ENCODE peak calls at places on chromosomes 7 and 10, in seven cellular contexts. W is cerebellar cortex, B is NCI-H774, Q is B cell, J is AG08396, Y is pancreas, X is G401. E is an unnamed sample.

GRCh38 chr10:22420787-22421517 is 75.7 kb downstream of the SPAG6 start:
- DNase-seq in W (no peak), B (no peak), Q (no peak), J (no peak), Y (no peak), X (no peak), E (no peak)

GRCh38 chr7:116367171-116367813 is 132.2 kb upstream of the CAV2 start:
- DNase-seq in W (no peak), B (peak), Q (no peak), J (no peak), Y (no peak), X (no peak), E (no peak)

GRCh38 chr7:129247087-129247486 is 22.3 kb downstream of the AHCYL2 start:
- DNase-seq in W (no peak), B (no peak), Q (no peak), J (no peak), Y (no peak), X (no peak), E (no peak)

GRCh38 chr10:77833792-77834191 is 92.8 kb downstream of the DLG5 start:
- DNase-seq in W (no peak), B (no peak), Q (no peak), J (no peak), Y (no peak), X (no peak), E (no peak)

GRCh38 chr7:152537639-152538038 is 101.8 kb upstream of the KMT2C start:
- DNase-seq in W (no peak), B (no peak), Q (no peak), J (no peak), Y (no peak), X (no peak), E (no peak)

GRCh38 chr7:45893374-45893995 is 5.2 kb downstream of the IGFBP1 start:
- DNase-seq in W (no peak), B (no peak), Q (no peak), J (no peak), Y (no peak), X (no peak), E (no peak)

GRCh38 chr7:91567111-91568012 is 303.1 kb downstream of the FZD1 start:
- DNase-seq in W (peak), B (no peak), Q (no peak), J (no peak), Y (no peak), X (peak), E (no peak)

GRCh38 chr10:122127943-122128342 is 139.0 kb downstream of the TACC2 start:
- DNase-seq in W (no peak), B (no peak), Q (no peak), J (no peak), Y (no peak), X (no peak), E (no peak)

GRCh38 chr10:124530215-124530665 is 68.6 kb downstream of the LHPP start:
- DNase-seq in W (peak), B (peak), Q (peak), J (peak), Y (peak), X (peak), E (peak)

GRCh38 chr10:53646525-53646924 is 873.9 kb upstream of the MBL2 start:
- DNase-seq in W (no peak), B (no peak), Q (no peak), J (no peak), Y (no peak), X (no peak), E (no peak)

GRCh38 chr10:33772370-33773331 is 438.2 kb upstream of the NRP1 start:
- DNase-seq in W (peak), B (peak), Q (no peak), J (no peak), Y (peak), X (no peak), E (no peak)

GRCh38 chr10:72058989-72059842 is 29.1 kb downstream of the SPOCK2 start:
- DNase-seq in W (no peak), B (no peak), Q (no peak), J (no peak), Y (no peak), X (no peak), E (no peak)